ENCODE peak calls at places on chromosome 16, in five cellular contexts. U, B, G, I and P are unnamed samples.

GRCh38 chr16:31386157-31386984 is 6.8 kb upstream of the ITGAD start:
- DNase-seq in G (peak; percentile 76), U (no peak), I (no peak), B (peak; percentile 37), P (peak; percentile 56)

GRCh38 chr16:17784073-17784472 is 313.3 kb upstream of the XYLT1 start:
- DNase-seq in G (no peak), U (no peak), I (peak; percentile 3), B (no peak), P (peak; percentile 21)

GRCh38 chr16:79186196-79186595 is 414.3 kb downstream of the MAF start:
- DNase-seq in G (no peak), B (no peak), U (no peak), I (no peak), P (no peak)

GRCh38 chr16:11639925-11640899 is 28.0 kb upstream of the SNN start:
- DNase-seq in U (no peak), I (no peak), G (peak; percentile 98), B (peak; percentile 94), P (peak; percentile 97)

GRCh38 chr16:21194771-21195301 is 16.5 kb downstream of the ZP2 start:
- DNase-seq in U (no peak), I (no peak), B (no peak), G (no peak), P (no peak)

GRCh38 chr16:29304251-29304900 is 102.1 kb downstream of the NPIPB11 start:
- DNase-seq in U (no peak), G (no peak), B (no peak), I (no peak), P (no peak)

GRCh38 chr16:52592778-52593177 is 45.8 kb upstream of the TOX3 start:
- DNase-seq in B (no peak), G (no peak), I (no peak), U (no peak), P (no peak)

GRCh38 chr16:57807968-57808528 is 5.8 kb upstream of the KIFC3 start:
- DNase-seq in B (peak; percentile 91), I (peak; percentile 42), U (peak; percentile 41), G (no peak), P (peak; percentile 92)

DNA sequence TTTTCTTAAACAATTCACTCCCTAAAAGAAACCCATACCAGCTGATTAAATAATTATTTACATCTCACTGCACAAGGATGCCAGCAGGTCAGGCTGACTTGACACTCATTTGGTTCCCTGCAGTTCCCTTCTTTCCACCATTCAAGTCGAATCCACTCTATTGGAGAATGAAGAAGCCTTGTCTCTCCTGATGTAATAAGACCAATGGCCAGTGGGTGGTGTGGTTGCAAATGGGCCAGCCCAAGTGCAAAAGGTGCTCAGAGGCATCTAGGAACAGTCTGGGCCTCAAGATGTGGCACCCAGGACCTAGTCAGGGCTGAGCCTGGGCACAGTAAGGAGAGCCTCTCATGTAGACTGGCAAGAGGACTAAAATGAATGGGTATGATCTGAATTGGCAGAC is 9.3 kb downstream of the C16orf78 start:
- DNase-seq in I (peak; percentile 54), U (no peak), G (no peak), B (no peak), P (peak; percentile 4)
- TF ChIP-seq CTCF in I (peak; percentile 74), U (no peak), G (no peak), B (no peak), P (no peak)

GRCh38 chr16:1000608-1001007 is 19.0 kb downstream of the SOX8 start:
- DNase-seq in B (no peak), I (no peak), G (no peak), U (no peak), P (no peak)
- TF ChIP-seq CTCF in B (no peak), I (no peak), G (no peak), U (no peak), P (no peak)

GRCh38 chr16:69285240-69285639 is 25.9 kb upstream of the VPS4A start:
- DNase-seq in G (no peak), I (no peak), B (no peak), U (no peak), P (no peak)

GRCh38 chr16:69283851-69284250 is 27.3 kb upstream of the VPS4A start:
- DNase-seq in U (no peak), I (no peak), B (no peak), G (no peak), P (no peak)

DNA sequence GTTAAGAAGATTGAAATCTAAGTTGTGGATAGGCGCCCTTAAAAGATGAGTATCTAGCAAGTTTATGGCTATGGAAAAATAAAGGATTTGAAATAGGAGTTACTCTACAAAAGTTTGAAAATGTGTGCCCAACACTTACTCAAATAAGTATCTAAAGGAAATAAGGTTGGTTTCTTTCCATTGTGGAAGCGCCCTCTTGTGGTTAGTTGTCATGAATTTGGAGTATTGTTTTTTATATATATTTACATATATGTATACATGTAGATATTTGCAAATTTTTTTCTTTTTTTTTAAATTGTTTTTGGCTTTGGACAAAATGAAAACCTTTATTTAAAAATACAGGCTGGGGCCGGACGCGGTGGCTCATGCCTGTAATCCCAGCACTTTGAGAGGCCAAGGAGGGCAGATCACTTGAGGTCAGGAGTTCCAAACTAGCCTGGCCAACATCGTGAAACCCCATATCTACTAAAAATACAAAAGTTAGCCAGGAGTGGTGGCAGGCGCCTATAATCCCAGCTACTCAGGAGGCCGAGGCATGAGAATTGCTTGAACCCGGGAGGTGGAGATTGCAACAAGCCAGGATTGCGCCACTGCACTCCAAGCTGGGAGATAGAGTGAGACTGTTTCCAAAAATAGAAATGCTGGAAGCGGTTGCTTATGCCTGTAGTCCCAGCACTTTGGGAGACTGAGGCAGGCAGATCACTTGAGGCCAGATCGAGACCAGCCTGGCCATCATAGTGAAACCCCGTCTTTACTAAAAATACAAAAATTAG is 24.0 kb upstream of the VPS4A start:
- DNase-seq in G (no peak), B (peak; percentile 25), I (peak; percentile 71), U (no peak), P (peak; percentile 77)
- TF ChIP-seq CTCF in G (peak; percentile 80), B (peak; percentile 91), I (peak; percentile 80), U (peak; percentile 73), P (peak; percentile 53)

GRCh38 chr16:89489731-89490385 is 503 bp downstream of the ANKRD11 start:
- DNase-seq in I (no peak), U (no peak), B (no peak), G (no peak), P (no peak)

GRCh38 chr16:89491974-89492687 is 1.8 kb upstream of the ANKRD11 start:
- DNase-seq in I (no peak), U (no peak), B (no peak), G (no peak), P (no peak)

GRCh38 chr16:89490386-89491237 is at the start of gene ANKRD11:
- DNase-seq in G (peak; percentile 100), I (peak; percentile 100), B (peak; percentile 99), U (peak; percentile 96), P (peak; percentile 99)

GRCh38 chr16:89489040-89489721 is 1.2 kb downstream of the ANKRD11 start:
- DNase-seq in I (peak; percentile 96), G (peak; percentile 91), B (peak; percentile 73), U (peak; percentile 79), P (peak; percentile 91)

GRCh38 chr16:89491238-89491869 is 993 bp upstream of the ANKRD11 start:
- DNase-seq in G (peak; percentile 62), U (no peak), I (peak; percentile 62), B (peak; percentile 64), P (peak; percentile 28)
- TF ChIP-seq CTCF in G (peak; percentile 50), U (no peak), I (peak; percentile 28), B (no peak), P (no peak)

DNA sequence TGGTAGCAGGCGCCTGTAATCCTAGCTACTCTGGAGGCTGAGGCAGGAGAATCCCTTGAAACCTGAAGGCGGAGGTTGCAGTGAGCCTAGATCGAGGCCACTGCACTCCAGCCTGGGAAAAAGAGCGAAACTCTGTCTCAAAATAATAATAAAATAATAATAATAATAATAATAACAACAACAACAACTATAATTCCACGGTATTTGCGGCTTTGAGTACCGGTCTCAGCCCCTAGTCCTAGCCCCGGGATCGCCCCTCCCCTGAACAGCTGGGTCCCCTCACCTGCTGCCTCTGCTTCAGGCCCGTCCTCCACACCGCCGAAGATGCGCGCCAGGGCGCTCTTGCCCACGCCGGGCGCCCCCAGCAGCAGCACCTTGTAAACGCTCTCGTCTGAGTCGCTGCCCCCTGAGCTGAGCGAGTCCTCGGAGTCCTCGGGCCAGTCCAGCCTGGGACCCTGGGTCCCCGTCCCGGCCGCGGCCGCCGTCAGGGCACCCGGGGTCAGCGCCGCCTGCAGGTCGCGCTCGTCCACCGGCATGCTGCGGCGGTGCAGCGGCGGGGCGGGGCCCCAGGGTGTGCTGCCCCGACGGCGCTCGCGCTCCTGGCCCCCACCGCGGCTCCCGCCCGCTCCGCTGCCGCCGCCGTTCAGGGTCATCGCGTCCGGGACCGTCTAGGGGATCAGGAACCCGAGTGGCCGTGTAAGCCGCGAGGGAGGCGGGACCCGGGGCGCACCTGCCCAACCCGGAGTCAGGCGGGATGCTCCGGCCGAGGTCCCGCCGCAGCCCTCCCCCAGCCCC is 611 bp downstream of the RRAD start:
- DNase-seq in B (peak; percentile 81), G (no peak), U (no peak), I (no peak), P (no peak)
- TF ChIP-seq CTCF in B (peak; percentile 56), G (peak; percentile 66), U (peak; percentile 23), I (no peak), P (no peak)

GRCh38 chr16:73846292-73846849 is 450.2 kb upstream of the PSMD7 start:
- DNase-seq in B (no peak), I (no peak), G (no peak), U (no peak), P (no peak)
- TF ChIP-seq CTCF in B (no peak), I (peak; percentile 10), G (no peak), U (no peak), P (no peak)